ENCODE peak calls at places on chromosomes 13 and 19, in six cellular contexts. T is BJ; O is upper lobe of left lung; Q is AG04450; K is CD8-positive, alpha-beta T cell; C is AG04449. D is an unnamed sample.

GRCh38 chr19:2983351-2984195 is 6.2 kb downstream of the TLE6 start:
- DNase-seq in Q (no peak), T (no peak), K (no peak), O (peak), C (no peak), D (peak)

GRCh38 chr19:4955274-4955673 is 13.6 kb upstream of the KDM4B start:
- DNase-seq in C (no peak), O (no peak), K (no peak), T (no peak), Q (no peak), D (no peak)

GRCh38 chr19:35901854-35902661 is at the start of gene HCST:
- DNase-seq in Q (no peak), C (no peak), T (peak), O (no peak), K (peak), D (no peak)

GRCh38 chr19:1811472-1811894 is 593 bp downstream of the ATP8B3 start:
- DNase-seq in K (peak), C (no peak), O (peak), Q (no peak), T (no peak), D (peak)

GRCh38 chr19:42290136-42290522 is 11.8 kb upstream of the PRR19 start:
- DNase-seq in C (no peak), T (no peak), Q (no peak), K (no peak), O (no peak), D (peak)

GRCh38 chr13:24167666-24168391 is 7.3 kb downstream of the SPATA13 start:
- DNase-seq in C (no peak), T (no peak), O (no peak), K (no peak), Q (no peak), D (no peak)

GRCh38 chr19:43699506-43700367 is 16.1 kb upstream of the IRGC start:
- DNase-seq in T (no peak), C (no peak), Q (no peak), K (no peak), O (no peak), D (peak)

GRCh38 chr13:20118268-20119140 is 42.3 kb downstream of the GJA3 start:
- DNase-seq in T (no peak), C (no peak), O (peak), K (peak), Q (no peak), D (peak)

GRCh38 chr13:68676513-68677115 is 1431.0 kb upstream of the ATXN8OS start:
- DNase-seq in O (no peak), C (no peak), K (no peak), Q (no peak), T (no peak), D (no peak)

GRCh38 chr19:43780706-43781525 is at the start of gene KCNN4:
- DNase-seq in K (peak), C (no peak), Q (no peak), T (no peak), O (no peak), D (peak)

GRCh38 chr13:113825851-113826250 is 38.0 kb downstream of the GAS6 start:
- DNase-seq in O (no peak), T (no peak), C (no peak), Q (no peak), K (no peak), D (no peak)

GRCh38 chr19:10288662-10289166 is 1.0 kb upstream of the ICAM5 start:
- DNase-seq in Q (no peak), O (peak), T (no peak), K (no peak), C (no peak), D (no peak)

GRCh38 chr13:42893346-42893745 is 98.7 kb downstream of the EPSTI1 start:
- DNase-seq in C (no peak), K (no peak), T (no peak), O (no peak), Q (no peak), D (no peak)

GRCh38 chr19:11381535-11382369 is 2.4 kb downstream of the EPOR start:
- DNase-seq in O (peak), T (no peak), K (peak), C (no peak), Q (no peak), D (peak)

GRCh38 chr19:18795540-18795939 is 4.4 kb upstream of the COMP start:
- DNase-seq in O (no peak), T (no peak), C (no peak), Q (no peak), K (no peak), D (no peak)

GRCh38 chr13:51912091-51912490 is 50.3 kb downstream of the CCDC70 start:
- DNase-seq in C (no peak), Q (no peak), O (peak), T (no peak), K (no peak), D (no peak)

GRCh38 chr13:90246946-90247345 is 1100.5 kb upstream of the MIR17HG start:
- DNase-seq in O (no peak), C (no peak), K (no peak), Q (no peak), T (no peak), D (no peak)

GRCh38 chr19:40576181-40576584 is 490 bp upstream of the SHKBP1 start:
- DNase-seq in T (no peak), Q (no peak), K (no peak), O (no peak), C (no peak), D (no peak)

GRCh38 chr19:51695702-51696315 is 2.7 kb downstream of the SPACA6 start:
- DNase-seq in T (no peak), Q (no peak), C (no peak), O (no peak), K (no peak), D (no peak)

GRCh38 chr13:58119351-58119750 is 487.8 kb downstream of the PCDH17 start:
- DNase-seq in T (no peak), Q (no peak), O (no peak), C (no peak), K (no peak), D (no peak)

GRCh38 chr19:23996549-23996948 is 81.9 kb downstream of the ZNF726 start:
- DNase-seq in T (no peak), Q (no peak), K (no peak), C (no peak), O (no peak), D (no peak)

GRCh38 chr13:83881917-83882625 is at the start of gene SLITRK1:
- DNase-seq in T (peak), C (no peak), O (no peak), Q (peak), K (no peak), D (peak)

GRCh38 chr19:14375582-14376291 is 5.5 kb upstream of the ADGRE5 start:
- DNase-seq in K (no peak), T (no peak), O (no peak), Q (no peak), C (no peak), D (peak)

GRCh38 chr19:54682306-54682705 is 19.5 kb downstream of the LILRB4 start:
- DNase-seq in O (no peak), T (no peak), C (no peak), K (no peak), Q (no peak), D (no peak)

GRCh38 chr19:55670280-55671053 is 4.6 kb upstream of the EPN1 start:
- DNase-seq in O (peak), K (no peak), C (no peak), Q (no peak), T (no peak), D (peak)

GRCh38 chr13:81017525-81018152 is 676.7 kb upstream of the SPRY2 start:
- DNase-seq in T (no peak), K (no peak), O (no peak), C (no peak), Q (no peak), D (no peak)

GRCh38 chr13:93146584-93147292 is 79.9 kb upstream of the GPC6 start:
- DNase-seq in O (no peak), C (no peak), K (no peak), Q (peak), T (no peak), D (no peak)

GRCh38 chr13:41111454-41111853 is 21.1 kb downstream of the KBTBD6 start:
- DNase-seq in C (no peak), K (no peak), Q (no peak), T (no peak), O (no peak), D (no peak)

GRCh38 chr13:47747901-47748300 is 253.2 kb downstream of the SUCLA2 start:
- DNase-seq in C (no peak), O (no peak), K (no peak), Q (no peak), T (no peak), D (no peak)

GRCh38 chr19:28221736-28222135 is 991.2 kb downstream of the UQCRFS1 start:
- DNase-seq in T (no peak), C (no peak), K (no peak), O (no peak), Q (no peak), D (no peak)

GRCh38 chr19:33394723-33395560 is 21.4 kb downstream of the CEBPG start:
- DNase-seq in Q (no peak), T (no peak), C (no peak), K (no peak), O (no peak), D (peak)

DNA sequence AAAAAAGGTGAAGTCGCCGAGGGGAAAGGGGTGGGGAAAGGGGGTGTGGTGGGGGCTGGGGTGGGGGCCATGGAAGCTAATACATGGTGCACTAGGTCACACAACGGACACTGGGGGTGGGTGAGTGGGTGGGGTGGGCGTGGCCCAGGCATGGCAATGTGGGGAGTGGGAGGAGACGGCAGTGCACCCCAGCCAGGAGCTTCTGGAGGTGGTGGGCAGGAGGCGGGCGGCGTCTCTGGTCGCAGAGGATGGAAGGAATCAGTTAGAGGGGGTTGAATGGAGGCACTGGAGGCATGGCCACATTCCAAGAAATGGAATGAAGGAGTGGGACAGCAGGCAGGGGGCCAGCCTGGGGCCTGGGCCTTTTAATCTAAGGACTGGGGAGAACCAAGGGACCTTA is 19.2 kb upstream of the NANOS2 start:
- DNase-seq in Q (no peak), C (no peak), T (no peak), K (no peak), O (no peak), D (no peak)
- TF ChIP-seq CTCF in Q (no peak), C (no peak), T (no peak), K (no peak), O (no peak), D (no peak)

GRCh38 chr13:26095338-26095737 is 43.5 kb upstream of the SHISA2 start:
- DNase-seq in T (no peak), O (no peak), Q (no peak), K (no peak), C (no peak), D (no peak)
- TF ChIP-seq CTCF in T (no peak), O (no peak), Q (no peak), K (no peak), C (no peak), D (no peak)

GRCh38 chr19:16830679-16831078 is 1.5 kb downstream of the SIN3B start:
- DNase-seq in O (no peak), C (no peak), Q (no peak), K (no peak), T (no peak), D (no peak)

GRCh38 chr19:16825312-16826168 is 3.7 kb upstream of the SIN3B start:
- DNase-seq in K (no peak), T (no peak), Q (peak), O (peak), C (no peak), D (no peak)

GRCh38 chr19:16829822-16830289 is 658 bp downstream of the SIN3B start:
- DNase-seq in T (no peak), K (no peak), Q (no peak), O (no peak), C (no peak), D (no peak)

GRCh38 chr19:16831531-16831930 is 2.3 kb downstream of the SIN3B start:
- DNase-seq in O (no peak), K (no peak), C (no peak), Q (no peak), T (no peak), D (no peak)

GRCh38 chr19:16828990-16829821 is at the start of gene SIN3B:
- DNase-seq in Q (peak), K (peak), C (no peak), O (peak), T (peak), D (peak)
- TF ChIP-seq CTCF in Q (no peak), K (no peak), C (no peak), O (no peak), T (no peak), D (no peak)

GRCh38 chr13:107124129-107124718 is 556.3 kb upstream of the ARGLU1 start:
- DNase-seq in C (no peak), O (no peak), Q (no peak), T (no peak), K (no peak), D (no peak)

GRCh38 chr13:107119989-107120881 is 552.3 kb upstream of the ARGLU1 start:
- DNase-seq in C (no peak), O (no peak), K (no peak), Q (no peak), T (no peak), D (no peak)

GRCh38 chr13:107124730-107125129 is 556.8 kb upstream of the ARGLU1 start:
- DNase-seq in K (no peak), C (no peak), Q (no peak), T (no peak), O (no peak), D (no peak)

GRCh38 chr13:107117327-107118012 is 549.5 kb upstream of the ARGLU1 start:
- DNase-seq in Q (no peak), K (no peak), T (no peak), C (no peak), O (no peak), D (no peak)

GRCh38 chr13:107121793-107122192 is 553.9 kb upstream of the ARGLU1 start:
- DNase-seq in O (no peak), C (no peak), Q (no peak), T (no peak), K (no peak), D (no peak)
- TF ChIP-seq CTCF in O (no peak), C (no peak), Q (no peak), T (no peak), K (no peak), D (no peak)

GRCh38 chr13:30618938-30619289 is 1.2 kb downstream of the USPL1 start:
- DNase-seq in T (no peak), K (no peak), C (no peak), O (no peak), Q (no peak), D (no peak)

GRCh38 chr13:30615851-30616311 is 1.8 kb upstream of the USPL1 start:
- DNase-seq in O (no peak), T (no peak), Q (no peak), C (no peak), K (no peak), D (no peak)

GRCh38 chr13:30616927-30617314 is 799 bp upstream of the USPL1 start:
- DNase-seq in K (peak), T (peak), O (peak), Q (peak), C (peak), D (no peak)

GRCh38 chr13:30618186-30618937 is 642 bp downstream of the USPL1 start:
- DNase-seq in T (no peak), K (peak), O (peak), Q (no peak), C (no peak), D (peak)

GRCh38 chr13:30617315-30618185 is at the start of gene USPL1:
- DNase-seq in T (peak), K (peak), Q (peak), O (peak), C (peak), D (peak)
- TF ChIP-seq CTCF in T (peak), K (no peak), Q (peak), O (peak), C (peak), D (peak)

D was measured in kidney.